ENCODE peak calls at places on chromosomes 16 and 17, in four cellular contexts. U, T, X and L are unnamed samples.
A peak's percentile ranks its signal among the peaks of the same experiment; 100 is the strongest.

GRCh38 chr16:47084198-47084597 is 59.5 kb downstream of the NETO2 start:
- DNase-seq in X (no peak), T (no peak), U (no peak), L (no peak)

GRCh38 chr16:88355389-88356123 is 27.2 kb upstream of the ZNF469 start:
- DNase-seq in T (no peak), U (no peak), X (peak; percentile 10), L (no peak)

GRCh38 chr16:27718767-27719445 is 169.0 kb downstream of the KATNIP start:
- DNase-seq in U (peak; percentile 89), X (no peak), T (no peak), L (no peak)

GRCh38 chr17:29614345-29615047 is 8.2 kb downstream of the CORO6 start:
- DNase-seq in X (no peak), T (no peak), U (no peak), L (no peak)

GRCh38 chr17:34665150-34665802 is 85.9 kb downstream of the TMEM132E start:
- DNase-seq in X (no peak), T (no peak), U (no peak), L (no peak)

GRCh38 chr17:34314279-34314678 is 5.0 kb upstream of the CCL8 start:
- DNase-seq in X (no peak), T (no peak), U (no peak), L (no peak)

GRCh38 chr17:15782809-15783208 is 50.7 kb downstream of the TBC1D26 start:
- DNase-seq in X (peak; percentile 66), U (no peak), T (no peak), L (peak; percentile 62)

GRCh38 chr17:56142325-56142724 is 10.9 kb upstream of the ANKFN1 start:
- DNase-seq in U (no peak), T (no peak), X (no peak), L (no peak)

GRCh38 chr16:642189-643049 is 791 bp downstream of the MCRIP2 start:
- DNase-seq in T (peak; percentile 42), X (peak; percentile 69), U (no peak), L (peak; percentile 83)

GRCh38 chr16:719815-720506 is 985 bp upstream of the ANTKMT start:
- DNase-seq in X (no peak), T (no peak), U (peak; percentile 79), L (no peak)

GRCh38 chr16:86507173-86508027 is 2.9 kb upstream of the FOXF1 start:
- DNase-seq in X (no peak), T (no peak), U (no peak), L (no peak)

GRCh38 chr17:82372591-82373452 is 1.3 kb downstream of the UTS2R start:
- DNase-seq in T (no peak), X (no peak), U (no peak), L (no peak)

GRCh38 chr16:24539850-24540484 is 601 bp downstream of the RBBP6 start:
- DNase-seq in X (peak; percentile 74), U (peak; percentile 27), T (no peak), L (peak; percentile 59)

GRCh38 chr17:81706757-81707624 is 3.8 kb downstream of the MRPL12 start:
- DNase-seq in U (no peak), X (peak; percentile 12), T (peak; percentile 35), L (no peak)